ENCODE peak calls at places on chromosome 17, in six cellular contexts. Y is activated naive CD4-positive, alpha-beta T cell treated with anti-CD3 and anti-CD28 coated beads, Interleukin-2, amount 10 ng/mL, durations not matched to agents 7 days and 5 days; H is ascending aorta; B is amniotic stem cell; J is AG08396; A is stimulated activated effector memory CD8-positive, alpha-beta T cell treated with anti-CD3 and anti-CD28 coated beads, Interleukin-12 subunit alpha, Interleukin-12 subunit beta, amount 100 ng/mL, for 72 hours. S is an unnamed sample.

GRCh38 chr17:74770498-74771318 is 5.4 kb downstream of the NAT9 start:
- DNase-seq in B (no peak), Y (peak; percentile 83), A (peak; percentile 53), H (no peak), J (peak; percentile 64), S (no peak)

GRCh38 chr17:67312265-67312664 is 54.1 kb downstream of the PSMD12 start:
- DNase-seq in H (no peak), A (no peak), J (no peak), B (no peak), Y (no peak), S (no peak)

GRCh38 chr17:70034158-70034557 is 40.9 kb upstream of the KCNJ16 start:
- DNase-seq in B (no peak), Y (no peak), A (no peak), J (no peak), H (no peak), S (no peak)

GRCh38 chr17:47935961-47936360 is 5.4 kb upstream of the PNPO start:
- DNase-seq in A (no peak), B (no peak), H (no peak), J (peak; percentile 80), Y (no peak), S (no peak)

GRCh38 chr17:40121191-40121885 is 433 bp upstream of the MSL1 start:
- DNase-seq in Y (no peak), J (peak; percentile 66), H (no peak), B (no peak), A (no peak), S (no peak)

GRCh38 chr17:2028737-2029136 is 1.2 kb upstream of the DPH1 start:
- DNase-seq in A (no peak), J (no peak), H (no peak), B (no peak), Y (no peak), S (no peak)

GRCh38 chr17:52666264-52666663 is 507.8 kb upstream of the CA10 start:
- DNase-seq in A (no peak), H (no peak), Y (no peak), J (no peak), B (no peak), S (no peak)

GRCh38 chr17:68155692-68156091 is 92.2 kb upstream of the AMZ2 start:
- DNase-seq in B (no peak), J (no peak), Y (no peak), A (no peak), H (no peak), S (no peak)

GRCh38 chr17:77419547-77420475 is 279.0 kb downstream of the SEC14L1 start:
- DNase-seq in B (no peak), J (no peak), A (no peak), H (no peak), Y (peak; percentile 54), S (no peak)

GRCh38 chr17:76957600-76958464 is 89.6 kb downstream of the MGAT5B start:
- DNase-seq in A (no peak), Y (no peak), B (no peak), J (peak; percentile 51), H (no peak), S (no peak)

GRCh38 chr17:7176870-7177209 is 2.3 kb downstream of the ASGR1 start:
- DNase-seq in Y (no peak), J (no peak), B (no peak), H (no peak), A (no peak), S (no peak)

GRCh38 chr17:61360318-61360717 is 39.3 kb upstream of the TBX2 start:
- DNase-seq in J (no peak), B (no peak), Y (no peak), H (no peak), A (no peak), S (no peak)

GRCh38 chr17:44112284-44113280 is 10.9 kb downstream of the HDAC5 start:
- DNase-seq in A (no peak), B (no peak), Y (no peak), H (no peak), J (no peak), S (no peak)

GRCh38 chr17:42203354-42203753 is 9.1 kb upstream of the GHDC start:
- DNase-seq in Y (no peak), B (no peak), J (no peak), H (no peak), A (no peak), S (no peak)

GRCh38 chr17:8117980-8118768 is at the start of gene ALOXE3:
- DNase-seq in H (peak; percentile 78), J (peak; percentile 67), B (no peak), A (no peak), Y (no peak), S (no peak)

GRCh38 chr17:43701318-43701743 is 39.6 kb upstream of the MEOX1 start:
- DNase-seq in J (peak; percentile 61), B (peak; percentile 55), A (peak; percentile 58), H (no peak), Y (peak; percentile 27), S (no peak)

GRCh38 chr17:17387017-17387416 is 83.8 kb downstream of the NT5M start:
- DNase-seq in Y (no peak), J (no peak), H (no peak), B (no peak), A (no peak), S (no peak)

GRCh38 chr17:36849871-36850348 is 87.4 kb upstream of the LHX1 start:
- DNase-seq in A (peak; percentile 14), J (peak; percentile 33), Y (peak; percentile 38), H (no peak), B (no peak), S (peak; percentile 53)

GRCh38 chr17:76994237-76994637 is 126.0 kb downstream of the MGAT5B start:
- DNase-seq in H (no peak), B (no peak), Y (no peak), J (no peak), A (no peak), S (no peak)

GRCh38 chr17:50918933-50919296 is 52.8 kb upstream of the TOB1 start:
- DNase-seq in B (no peak), Y (peak; percentile 59), H (no peak), A (no peak), J (no peak), S (no peak)

GRCh38 chr17:35460354-35460851 is 11.8 kb upstream of the SLFN13 start:
- DNase-seq in H (peak; percentile 65), Y (peak; percentile 71), J (no peak), A (peak; percentile 26), B (no peak), S (peak; percentile 40)

GRCh38 chr17:8742828-8743227 is 1.8 kb downstream of the CCDC42 start:
- DNase-seq in A (no peak), H (no peak), B (no peak), J (no peak), Y (no peak), S (no peak)

GRCh38 chr17:52546990-52547389 is 388.5 kb upstream of the CA10 start:
- DNase-seq in A (no peak), J (no peak), H (no peak), B (no peak), Y (no peak), S (no peak)

S was measured in GM12864.